ENCODE peak calls at places on chromosome 1, in seven cellular contexts. H is endothelial cell, Y is mesothelial cell of epicardium, J is suprapubic skin, W is HFF-Myc, C is breast epithelium, R is GM06990. D is an unnamed sample.

GRCh38 chr1:2821970-2822620 is 20.6 kb upstream of the TTC34 start:
- DNase-seq in C (no peak), R (no peak), W (no peak), Y (no peak), H (peak), J (no peak), D (no peak)

GRCh38 chr1:24897263-24898151 is 32.6 kb downstream of the RUNX3 start:
- DNase-seq in J (peak), C (peak), R (no peak), W (no peak), H (no peak), Y (peak), D (no peak)

GRCh38 chr1:229812148-229812547 is 186.1 kb downstream of the URB2 start:
- DNase-seq in H (no peak), J (no peak), W (no peak), Y (no peak), C (no peak), R (no peak), D (no peak)

GRCh38 chr1:172895050-172895460 is 155.7 kb downstream of the TNFSF18 start:
- DNase-seq in Y (no peak), J (no peak), H (no peak), C (no peak), W (no peak), R (no peak), D (no peak)

GRCh38 chr1:152347116-152347728 is 12.6 kb downstream of the FLG2 start:
- DNase-seq in J (no peak), Y (no peak), R (peak), H (peak), W (peak), C (no peak), D (no peak)

GRCh38 chr1:97144527-97144926 is 422.9 kb downstream of the PTBP2 start:
- DNase-seq in J (no peak), Y (no peak), H (no peak), C (no peak), W (no peak), R (no peak), D (no peak)

GRCh38 chr1:241610056-241610815 is 29.9 kb downstream of the CHML start:
- DNase-seq in W (no peak), H (peak), Y (no peak), C (no peak), J (no peak), R (no peak), D (no peak)

GRCh38 chr1:228304766-228305395 is 97.0 kb downstream of the OBSCN start:
- DNase-seq in W (no peak), Y (no peak), J (no peak), C (no peak), H (no peak), R (no peak), D (no peak)

GRCh38 chr1:44740179-44740617 is 561 bp downstream of the KIF2C start:
- DNase-seq in C (no peak), J (no peak), W (no peak), H (no peak), Y (no peak), R (no peak), D (no peak)

GRCh38 chr1:33866286-33866685 is 2.4 kb downstream of the HMGB4 start:
- DNase-seq in R (no peak), H (no peak), J (no peak), Y (no peak), W (no peak), C (no peak), D (no peak)

GRCh38 chr1:86541859-86542258 is 5.0 kb upstream of the CLCA4 start:
- DNase-seq in R (no peak), H (no peak), Y (no peak), J (no peak), W (no peak), C (no peak), D (no peak)

GRCh38 chr1:86542626-86543025 is 4.3 kb upstream of the CLCA4 start:
- DNase-seq in C (no peak), R (no peak), H (no peak), J (no peak), Y (no peak), W (no peak), D (no peak)

GRCh38 chr1:86537928-86538695 is 8.8 kb upstream of the CLCA4 start:
- DNase-seq in H (no peak), J (no peak), Y (no peak), R (no peak), C (no peak), W (no peak), D (no peak)

DNA sequence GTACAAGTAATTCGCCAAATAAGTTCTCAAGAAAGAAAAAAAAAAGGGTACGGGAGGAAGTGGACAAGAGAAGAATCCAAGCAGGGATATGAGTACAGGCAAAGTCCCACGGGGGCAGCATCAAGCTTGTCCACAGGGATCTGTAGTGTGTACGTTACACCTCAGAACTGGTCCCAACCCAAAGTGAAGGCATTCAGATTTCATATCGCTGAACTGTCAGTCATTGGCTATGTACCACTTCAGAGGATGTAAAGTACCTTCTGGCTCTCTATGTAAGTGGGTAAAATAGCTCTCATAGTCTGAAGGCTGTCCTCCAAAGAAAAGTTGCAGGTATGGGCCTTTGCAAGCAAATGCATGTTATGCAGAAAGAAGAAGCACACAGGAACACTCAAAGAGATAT is 8.1 kb upstream of the CLCA4 start:
- DNase-seq in W (no peak), R (no peak), C (no peak), H (no peak), Y (no peak), J (no peak), D (no peak)
- TF ChIP-seq CTCF in W (no peak), R (no peak), C (no peak), H (no peak), Y (no peak), J (no peak), D (no peak)

GRCh38 chr1:85134583-85135455 is 66.0 kb downstream of the SYDE2 start:
- DNase-seq in C (no peak), W (no peak), Y (no peak), J (no peak), H (no peak), R (no peak), D (no peak)

GRCh38 chr1:85135456-85135798 is 65.4 kb downstream of the SYDE2 start:
- DNase-seq in W (no peak), H (no peak), J (no peak), R (no peak), Y (no peak), C (no peak), D (no peak)

GRCh38 chr1:85132078-85132715 is 68.6 kb downstream of the SYDE2 start:
- DNase-seq in R (no peak), H (no peak), C (no peak), J (no peak), Y (no peak), W (no peak), D (no peak)

GRCh38 chr1:85137660-85138059 is 63.2 kb downstream of the SYDE2 start:
- DNase-seq in C (no peak), Y (no peak), H (no peak), R (no peak), W (no peak), J (no peak), D (no peak)

DNA sequence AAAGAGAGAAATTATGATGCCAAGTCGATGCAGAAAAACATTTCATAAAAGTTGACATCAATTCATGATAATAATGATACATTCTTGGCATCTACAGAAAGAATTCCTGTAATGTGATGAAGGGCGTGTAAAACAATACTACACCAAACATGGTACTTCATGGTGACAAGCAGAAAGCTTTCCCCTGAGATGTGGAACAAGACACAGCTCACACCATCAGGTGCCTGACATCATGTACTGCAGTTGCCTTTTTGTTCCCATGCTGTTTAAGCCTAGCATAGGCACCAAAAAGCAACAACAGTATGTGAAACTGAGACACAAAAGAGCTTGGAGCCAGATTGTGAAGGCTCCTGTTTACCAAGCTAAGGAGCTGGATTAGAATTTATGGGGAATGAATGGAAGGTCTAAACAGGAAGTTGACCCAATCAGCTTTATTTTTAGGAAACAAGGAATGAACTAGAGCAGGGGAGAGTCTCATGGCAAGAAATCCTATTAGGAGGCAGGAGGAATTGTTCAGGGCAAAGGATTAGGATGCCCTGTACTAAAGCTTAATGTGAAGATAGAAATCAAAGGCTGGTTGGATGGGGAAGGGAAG is 67.2 kb downstream of the SYDE2 start:
- DNase-seq in J (no peak), H (no peak), Y (no peak), C (no peak), R (no peak), W (no peak), D (no peak)
- TF ChIP-seq CTCF in J (no peak), H (no peak), Y (no peak), C (no peak), R (no peak), W (no peak), D (no peak)

GRCh38 chr1:220217383-220217988 is 54.8 kb downstream of the RAB3GAP2 start:
- DNase-seq in H (peak), W (no peak), R (no peak), Y (no peak), C (no peak), J (no peak), D (no peak)
- TF ChIP-seq CTCF in H (peak), W (peak), R (peak), Y (no peak), C (peak), J (no peak), D (peak)

GRCh38 chr1:207911983-207912760 is 1.2 kb upstream of the CD34 start:
- DNase-seq in H (no peak), C (no peak), Y (no peak), R (no peak), W (no peak), J (no peak), D (no peak)

GRCh38 chr1:207904377-207904902 is 6.5 kb downstream of the CD34 start:
- DNase-seq in J (no peak), R (no peak), C (no peak), Y (no peak), W (no peak), H (no peak), D (no peak)

GRCh38 chr1:207909687-207910086 is 1.2 kb downstream of the CD34 start:
- DNase-seq in R (no peak), C (no peak), W (no peak), Y (no peak), H (no peak), J (no peak), D (no peak)

GRCh38 chr1:207910678-207911354 is at the start of gene CD34:
- DNase-seq in R (no peak), J (no peak), Y (peak), C (no peak), W (no peak), H (peak), D (no peak)

DNA sequence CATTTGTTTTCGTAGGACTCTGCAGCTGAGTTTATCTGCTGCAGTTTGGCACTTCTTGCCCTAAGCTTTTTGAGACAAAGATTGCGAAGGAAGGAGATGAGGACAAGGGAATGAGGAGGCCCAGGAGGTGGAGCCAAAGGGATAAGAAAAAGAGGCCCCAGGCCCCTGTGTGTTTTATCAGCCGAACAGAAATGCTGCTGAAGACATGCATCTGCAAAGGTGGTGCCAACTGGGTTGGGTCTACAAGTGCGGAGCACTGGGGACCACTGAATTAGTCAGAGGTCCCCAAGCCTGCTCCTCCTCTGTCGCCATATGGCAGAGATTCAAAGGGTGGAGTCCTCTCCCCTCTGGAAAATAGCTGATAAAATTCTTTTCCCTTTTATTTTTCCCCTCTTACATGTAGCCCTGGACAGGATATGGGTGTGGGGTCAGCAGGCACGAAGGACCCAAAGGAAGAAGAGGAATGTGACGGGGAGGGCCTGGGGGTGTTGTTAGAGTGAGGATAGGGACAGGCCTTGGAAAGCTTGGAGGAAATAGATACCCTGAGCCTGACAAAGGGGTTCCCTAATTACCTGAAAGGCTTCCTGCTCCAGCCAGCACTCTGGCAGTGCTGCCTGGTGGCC is 2.7 kb downstream of the CD34 start:
- DNase-seq in W (no peak), J (no peak), R (no peak), Y (no peak), H (no peak), C (no peak), D (no peak)
- TF ChIP-seq CTCF in W (no peak), J (no peak), R (no peak), Y (no peak), H (peak), C (no peak), D (no peak)

GRCh38 chr1:219544163-219544846 is 68.6 kb downstream of the ZC3H11B start:
- DNase-seq in C (no peak), J (no peak), R (no peak), Y (no peak), H (no peak), W (no peak), D (no peak)
- TF ChIP-seq CTCF in C (no peak), J (no peak), R (no peak), Y (no peak), H (no peak), W (no peak), D (no peak)

DNA sequence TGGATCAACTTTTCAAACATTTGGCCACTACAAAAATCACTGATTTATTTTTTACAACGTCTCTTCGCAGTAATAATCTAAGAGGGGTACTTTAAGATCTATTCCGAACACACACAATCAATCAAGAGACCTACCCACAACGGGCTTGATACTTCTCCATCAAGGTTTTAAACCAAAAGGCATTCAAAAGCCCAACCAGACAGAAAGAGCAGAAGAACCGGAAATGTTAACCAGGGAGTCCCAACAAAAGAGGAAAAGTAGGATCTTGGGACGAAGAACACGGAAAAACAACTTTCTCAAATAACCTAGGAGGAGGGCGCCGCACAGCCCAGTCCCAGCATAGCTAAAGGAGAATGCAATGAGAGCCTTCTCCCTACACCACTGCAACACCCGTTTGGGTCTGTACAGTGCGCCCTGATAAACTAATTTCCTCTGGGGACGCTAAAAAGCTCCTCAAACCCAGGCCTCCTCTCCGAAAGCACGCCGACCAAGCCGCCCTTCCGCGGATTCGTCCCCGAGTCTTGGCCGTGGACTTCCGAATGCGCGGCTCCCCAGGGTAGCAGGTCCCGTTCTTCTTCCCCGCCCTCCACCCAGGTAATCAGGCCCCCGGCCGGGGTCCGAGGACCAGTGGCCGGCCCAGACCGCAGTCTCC is 623 bp downstream of the RPL22 start:
- DNase-seq in Y (no peak), W (no peak), C (no peak), J (no peak), H (no peak), R (no peak), D (no peak)
- TF ChIP-seq CTCF in Y (no peak), W (no peak), C (no peak), J (no peak), H (no peak), R (no peak), D (no peak)

GRCh38 chr1:231340328-231341013 is 2.4 kb downstream of the SPRTN start:
- DNase-seq in W (no peak), C (no peak), J (no peak), R (no peak), H (no peak), Y (no peak), D (no peak)
- TF ChIP-seq CTCF in W (no peak), C (no peak), J (no peak), R (no peak), H (no peak), Y (no peak), D (no peak)

GRCh38 chr1:85850238-85850637 is 142.0 kb upstream of the ZNHIT6 start:
- DNase-seq in W (peak), R (no peak), J (no peak), C (no peak), H (no peak), Y (no peak), D (no peak)

GRCh38 chr1:85849660-85850059 is 141.4 kb upstream of the ZNHIT6 start:
- DNase-seq in R (no peak), Y (no peak), H (no peak), J (no peak), W (no peak), C (no peak), D (no peak)

GRCh38 chr1:85846706-85847105 is 138.5 kb upstream of the ZNHIT6 start:
- DNase-seq in H (no peak), W (no peak), J (no peak), C (no peak), R (no peak), Y (no peak), D (no peak)

GRCh38 chr1:85847356-85847755 is 139.1 kb upstream of the ZNHIT6 start:
- DNase-seq in H (no peak), C (no peak), W (no peak), R (no peak), J (no peak), Y (no peak), D (no peak)
- TF ChIP-seq CTCF in H (no peak), C (no peak), W (no peak), R (no peak), J (no peak), Y (no peak), D (no peak)

DNA sequence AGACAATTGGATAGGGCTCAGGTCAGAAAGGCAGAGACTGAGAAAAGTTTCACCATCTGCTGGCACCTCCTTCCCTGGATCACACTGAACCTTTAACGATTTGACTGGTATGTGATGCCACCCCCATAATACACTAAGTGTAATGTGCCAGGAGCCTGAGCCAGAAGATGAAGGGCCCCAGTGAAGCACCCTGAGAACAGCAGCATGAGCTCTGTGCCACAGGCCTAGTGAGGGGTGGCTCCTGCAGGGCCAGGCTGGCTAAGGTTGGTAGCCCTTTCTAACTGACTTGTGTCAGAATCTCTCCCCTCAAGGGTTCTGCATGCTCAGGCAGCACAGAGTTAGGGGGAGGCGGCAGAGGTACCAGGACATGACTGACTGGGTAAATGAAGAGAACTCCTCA is 38.9 kb downstream of the ARHGEF11 start:
- DNase-seq in C (no peak), H (no peak), J (no peak), R (no peak), W (no peak), Y (no peak), D (no peak)
- TF ChIP-seq CTCF in C (no peak), H (no peak), J (no peak), R (no peak), W (no peak), Y (no peak), D (no peak)

GRCh38 chr1:80989455-80989854 is 811.3 kb upstream of the ADGRL2 start:
- DNase-seq in R (no peak), W (no peak), Y (no peak), H (no peak), C (no peak), J (no peak), D (no peak)
- TF ChIP-seq CTCF in R (no peak), W (no peak), Y (no peak), H (no peak), C (no peak), J (no peak), D (no peak)

D was measured in D721Med.